ENCODE peak calls at places on chromosomes 16 and 17, in ten cellular contexts. One of them, this sample, is unnamed.

GRCh38 chr16:11256657-11257130 is 690 bp upstream of the SOCS1 start:
- DNase-seq in anterior cingulate cortex: no peak
- DNase-seq in A549: peak; percentile 38
- DNase-seq in T-helper 1 cell: peak; percentile 33
- DNase-seq in EL: peak; percentile 70
- DNase-seq in CD4-positive, CD25-positive, alpha-beta regulatory T cell: peak; percentile 45
- DNase-seq in transverse colon: peak; percentile 70
- DNase-seq in stromal cell of bone marrow: peak; percentile 38
- DNase-seq in gastrocnemius medialis: peak; percentile 35
- DNase-seq in M059J: peak; percentile 78
- DNase-seq in this sample: no peak

GRCh38 chr17:9170822-9171221 is 149.5 kb downstream of the NTN1 start:
- DNase-seq in anterior cingulate cortex: no peak
- DNase-seq in A549: no peak
- DNase-seq in T-helper 1 cell: no peak
- DNase-seq in EL: no peak
- DNase-seq in CD4-positive, CD25-positive, alpha-beta regulatory T cell: no peak
- DNase-seq in transverse colon: peak; percentile 28
- DNase-seq in stromal cell of bone marrow: no peak
- DNase-seq in gastrocnemius medialis: no peak
- DNase-seq in M059J: no peak
- DNase-seq in this sample: no peak

GRCh38 chr16:58266336-58266735 is 28.5 kb downstream of the PRSS54 start:
- DNase-seq in anterior cingulate cortex: peak; percentile 11
- DNase-seq in A549: no peak
- DNase-seq in T-helper 1 cell: no peak
- DNase-seq in EL: no peak
- DNase-seq in CD4-positive, CD25-positive, alpha-beta regulatory T cell: no peak
- DNase-seq in transverse colon: peak; percentile 64
- DNase-seq in stromal cell of bone marrow: no peak
- DNase-seq in gastrocnemius medialis: no peak
- DNase-seq in M059J: no peak
- DNase-seq in this sample: no peak

GRCh38 chr16:27743963-27744362 is 194.0 kb downstream of the KATNIP start:
- DNase-seq in anterior cingulate cortex: no peak
- DNase-seq in A549: no peak
- DNase-seq in T-helper 1 cell: no peak
- DNase-seq in EL: no peak
- DNase-seq in CD4-positive, CD25-positive, alpha-beta regulatory T cell: no peak
- DNase-seq in transverse colon: no peak
- DNase-seq in stromal cell of bone marrow: no peak
- DNase-seq in gastrocnemius medialis: no peak
- DNase-seq in M059J: no peak
- DNase-seq in this sample: no peak

GRCh38 chr16:48206594-48207242 is 37.4 kb upstream of the LONP2 start:
- DNase-seq in anterior cingulate cortex: no peak
- DNase-seq in A549: no peak
- DNase-seq in T-helper 1 cell: no peak
- DNase-seq in EL: no peak
- DNase-seq in CD4-positive, CD25-positive, alpha-beta regulatory T cell: no peak
- DNase-seq in transverse colon: no peak
- DNase-seq in stromal cell of bone marrow: peak; percentile 9
- DNase-seq in gastrocnemius medialis: no peak
- DNase-seq in M059J: peak; percentile 39
- DNase-seq in this sample: no peak

GRCh38 chr17:28760987-28761562 is 17.3 kb downstream of the TRAF4 start:
- DNase-seq in anterior cingulate cortex: peak; percentile 38
- DNase-seq in A549: no peak
- DNase-seq in T-helper 1 cell: no peak
- DNase-seq in EL: peak; percentile 48
- DNase-seq in CD4-positive, CD25-positive, alpha-beta regulatory T cell: no peak
- DNase-seq in transverse colon: peak; percentile 59
- DNase-seq in stromal cell of bone marrow: no peak
- DNase-seq in gastrocnemius medialis: peak; percentile 69
- DNase-seq in M059J: peak; percentile 64
- DNase-seq in this sample: peak; percentile 78

GRCh38 chr17:46764709-46765401 is 53.6 kb downstream of the WNT3 start:
- DNase-seq in anterior cingulate cortex: no peak
- DNase-seq in A549: no peak
- DNase-seq in T-helper 1 cell: no peak
- DNase-seq in EL: peak; percentile 99
- DNase-seq in CD4-positive, CD25-positive, alpha-beta regulatory T cell: no peak
- DNase-seq in transverse colon: no peak
- DNase-seq in stromal cell of bone marrow: no peak
- DNase-seq in gastrocnemius medialis: no peak
- DNase-seq in M059J: peak; percentile 99
- DNase-seq in this sample: no peak

GRCh38 chr16:69890114-69890890 is 60.8 kb upstream of the CLEC18A start:
- DNase-seq in anterior cingulate cortex: peak; percentile 86
- DNase-seq in A549: no peak
- DNase-seq in T-helper 1 cell: no peak
- DNase-seq in EL: peak; percentile 18
- DNase-seq in CD4-positive, CD25-positive, alpha-beta regulatory T cell: no peak
- DNase-seq in transverse colon: peak; percentile 68
- DNase-seq in stromal cell of bone marrow: peak; percentile 66
- DNase-seq in gastrocnemius medialis: peak; percentile 19
- DNase-seq in M059J: peak; percentile 7
- DNase-seq in this sample: no peak

GRCh38 chr16:79714440-79714839 is 113.9 kb upstream of the MAF start:
- DNase-seq in anterior cingulate cortex: no peak
- DNase-seq in A549: no peak
- DNase-seq in T-helper 1 cell: no peak
- DNase-seq in EL: no peak
- DNase-seq in CD4-positive, CD25-positive, alpha-beta regulatory T cell: no peak
- DNase-seq in transverse colon: no peak
- DNase-seq in stromal cell of bone marrow: no peak
- DNase-seq in gastrocnemius medialis: no peak
- DNase-seq in M059J: no peak
- DNase-seq in this sample: no peak

GRCh38 chr16:10942352-10943297 is at the start of gene DEXI:
- DNase-seq in anterior cingulate cortex: peak; percentile 97
- DNase-seq in A549: peak; percentile 98
- DNase-seq in T-helper 1 cell: peak; percentile 91
- DNase-seq in EL: peak; percentile 90
- DNase-seq in CD4-positive, CD25-positive, alpha-beta regulatory T cell: peak; percentile 93
- DNase-seq in transverse colon: peak; percentile 96
- DNase-seq in stromal cell of bone marrow: peak; percentile 76
- DNase-seq in gastrocnemius medialis: peak; percentile 91
- DNase-seq in M059J: peak; percentile 87
- DNase-seq in this sample: peak; percentile 76

GRCh38 chr16:81493755-81494433 is 49.3 kb downstream of the CMIP start:
- DNase-seq in anterior cingulate cortex: no peak
- DNase-seq in A549: peak; percentile 83
- DNase-seq in T-helper 1 cell: no peak
- DNase-seq in EL: peak; percentile 76
- DNase-seq in CD4-positive, CD25-positive, alpha-beta regulatory T cell: no peak
- DNase-seq in transverse colon: peak; percentile 71
- DNase-seq in stromal cell of bone marrow: no peak
- DNase-seq in gastrocnemius medialis: no peak
- DNase-seq in M059J: peak; percentile 93
- DNase-seq in this sample: peak; percentile 88

GRCh38 chr17:18961634-18962493 is 9.9 kb downstream of the SLC5A10 start:
- DNase-seq in anterior cingulate cortex: no peak
- DNase-seq in A549: peak; percentile 66
- DNase-seq in T-helper 1 cell: no peak
- DNase-seq in EL: peak; percentile 25
- DNase-seq in CD4-positive, CD25-positive, alpha-beta regulatory T cell: no peak
- DNase-seq in transverse colon: no peak
- DNase-seq in stromal cell of bone marrow: no peak
- DNase-seq in gastrocnemius medialis: no peak
- DNase-seq in M059J: peak; percentile 50
- DNase-seq in this sample: peak; percentile 29

GRCh38 chr17:9350083-9350482 is 225.5 kb downstream of the STX8 start:
- DNase-seq in anterior cingulate cortex: no peak
- DNase-seq in A549: no peak
- DNase-seq in T-helper 1 cell: no peak
- DNase-seq in EL: peak; percentile 96
- DNase-seq in CD4-positive, CD25-positive, alpha-beta regulatory T cell: no peak
- DNase-seq in transverse colon: no peak
- DNase-seq in stromal cell of bone marrow: peak; percentile 95
- DNase-seq in gastrocnemius medialis: no peak
- DNase-seq in M059J: peak; percentile 87
- DNase-seq in this sample: no peak

GRCh38 chr17:77706938-77707337 is 251.6 kb upstream of the TNRC6C start:
- DNase-seq in anterior cingulate cortex: no peak
- DNase-seq in A549: no peak
- DNase-seq in T-helper 1 cell: no peak
- DNase-seq in EL: no peak
- DNase-seq in CD4-positive, CD25-positive, alpha-beta regulatory T cell: no peak
- DNase-seq in transverse colon: no peak
- DNase-seq in stromal cell of bone marrow: no peak
- DNase-seq in gastrocnemius medialis: no peak
- DNase-seq in M059J: no peak
- DNase-seq in this sample: no peak

GRCh38 chr16:15798671-15799070 is 58.2 kb downstream of the MYH11 start:
- DNase-seq in anterior cingulate cortex: no peak
- DNase-seq in A549: no peak
- DNase-seq in T-helper 1 cell: no peak
- DNase-seq in EL: no peak
- DNase-seq in CD4-positive, CD25-positive, alpha-beta regulatory T cell: no peak
- DNase-seq in transverse colon: no peak
- DNase-seq in stromal cell of bone marrow: no peak
- DNase-seq in gastrocnemius medialis: no peak
- DNase-seq in M059J: no peak
- DNase-seq in this sample: no peak

GRCh38 chr17:68197091-68197996 is 50.5 kb upstream of the AMZ2 start:
- DNase-seq in anterior cingulate cortex: no peak
- DNase-seq in A549: peak; percentile 47
- DNase-seq in T-helper 1 cell: no peak
- DNase-seq in EL: no peak
- DNase-seq in CD4-positive, CD25-positive, alpha-beta regulatory T cell: peak; percentile 34
- DNase-seq in transverse colon: peak; percentile 36
- DNase-seq in stromal cell of bone marrow: no peak
- DNase-seq in gastrocnemius medialis: no peak
- DNase-seq in M059J: no peak
- DNase-seq in this sample: no peak

GRCh38 chr17:36931697-36932382 is 5.4 kb upstream of the LHX1 start:
- DNase-seq in anterior cingulate cortex: no peak
- DNase-seq in A549: no peak
- DNase-seq in T-helper 1 cell: no peak
- DNase-seq in EL: no peak
- DNase-seq in CD4-positive, CD25-positive, alpha-beta regulatory T cell: no peak
- DNase-seq in transverse colon: no peak
- DNase-seq in stromal cell of bone marrow: no peak
- DNase-seq in gastrocnemius medialis: no peak
- DNase-seq in M059J: no peak
- DNase-seq in this sample: no peak

GRCh38 chr17:35094902-35095301 is 24.8 kb downstream of the RAD51D start:
- DNase-seq in anterior cingulate cortex: no peak
- DNase-seq in A549: no peak
- DNase-seq in T-helper 1 cell: no peak
- DNase-seq in EL: peak; percentile 80
- DNase-seq in CD4-positive, CD25-positive, alpha-beta regulatory T cell: no peak
- DNase-seq in transverse colon: no peak
- DNase-seq in stromal cell of bone marrow: peak; percentile 87
- DNase-seq in gastrocnemius medialis: no peak
- DNase-seq in M059J: peak; percentile 85
- DNase-seq in this sample: no peak

GRCh38 chr17:823501-823902 is 41.3 kb downstream of the MRM3 start:
- DNase-seq in anterior cingulate cortex: no peak
- DNase-seq in A549: no peak
- DNase-seq in T-helper 1 cell: no peak
- DNase-seq in EL: no peak
- DNase-seq in CD4-positive, CD25-positive, alpha-beta regulatory T cell: no peak
- DNase-seq in transverse colon: no peak
- DNase-seq in stromal cell of bone marrow: no peak
- DNase-seq in gastrocnemius medialis: no peak
- DNase-seq in M059J: no peak
- DNase-seq in this sample: no peak

GRCh38 chr17:78434455-78435329 is 56.2 kb downstream of the PGS1 start:
- DNase-seq in anterior cingulate cortex: no peak
- DNase-seq in A549: no peak
- DNase-seq in T-helper 1 cell: no peak
- DNase-seq in EL: no peak
- DNase-seq in CD4-positive, CD25-positive, alpha-beta regulatory T cell: no peak
- DNase-seq in transverse colon: no peak
- DNase-seq in stromal cell of bone marrow: no peak
- DNase-seq in gastrocnemius medialis: no peak
- DNase-seq in M059J: no peak
- DNase-seq in this sample: no peak

GRCh38 chr16:68417711-68418301 is 30.5 kb downstream of the SMPD3 start:
- DNase-seq in anterior cingulate cortex: no peak
- DNase-seq in A549: no peak
- DNase-seq in T-helper 1 cell: peak; percentile 90
- DNase-seq in EL: no peak
- DNase-seq in CD4-positive, CD25-positive, alpha-beta regulatory T cell: peak; percentile 96
- DNase-seq in transverse colon: peak; percentile 85
- DNase-seq in stromal cell of bone marrow: no peak
- DNase-seq in gastrocnemius medialis: no peak
- DNase-seq in M059J: peak; percentile 45
- DNase-seq in this sample: no peak

GRCh38 chr16:30163538-30163937 is 19.9 kb upstream of the CORO1A start:
- DNase-seq in anterior cingulate cortex: no peak
- DNase-seq in A549: no peak
- DNase-seq in T-helper 1 cell: no peak
- DNase-seq in EL: no peak
- DNase-seq in CD4-positive, CD25-positive, alpha-beta regulatory T cell: no peak
- DNase-seq in transverse colon: no peak
- DNase-seq in stromal cell of bone marrow: no peak
- DNase-seq in gastrocnemius medialis: no peak
- DNase-seq in M059J: no peak
- DNase-seq in this sample: no peak

GRCh38 chr16:17070882-17071592 is 399.7 kb downstream of the XYLT1 start:
- DNase-seq in anterior cingulate cortex: peak; percentile 62
- DNase-seq in A549: no peak
- DNase-seq in T-helper 1 cell: peak; percentile 40
- DNase-seq in EL: no peak
- DNase-seq in CD4-positive, CD25-positive, alpha-beta regulatory T cell: peak; percentile 82
- DNase-seq in transverse colon: peak; percentile 76
- DNase-seq in stromal cell of bone marrow: no peak
- DNase-seq in gastrocnemius medialis: no peak
- DNase-seq in M059J: peak; percentile 13
- DNase-seq in this sample: peak; percentile 61

GRCh38 chr17:60231691-60232090 is 81.9 kb downstream of the CA4 start:
- DNase-seq in anterior cingulate cortex: no peak
- DNase-seq in A549: no peak
- DNase-seq in T-helper 1 cell: no peak
- DNase-seq in EL: peak; percentile 28
- DNase-seq in CD4-positive, CD25-positive, alpha-beta regulatory T cell: no peak
- DNase-seq in transverse colon: no peak
- DNase-seq in stromal cell of bone marrow: peak; percentile 74
- DNase-seq in gastrocnemius medialis: no peak
- DNase-seq in M059J: peak; percentile 28
- DNase-seq in this sample: no peak

GRCh38 chr17:8746501-8747236 is 2.0 kb upstream of the CCDC42 start:
- DNase-seq in anterior cingulate cortex: no peak
- DNase-seq in A549: peak; percentile 39
- DNase-seq in T-helper 1 cell: no peak
- DNase-seq in EL: peak; percentile 37
- DNase-seq in CD4-positive, CD25-positive, alpha-beta regulatory T cell: no peak
- DNase-seq in transverse colon: no peak
- DNase-seq in stromal cell of bone marrow: no peak
- DNase-seq in gastrocnemius medialis: no peak
- DNase-seq in M059J: peak; percentile 13
- DNase-seq in this sample: no peak

GRCh38 chr17:19660219-19660870 is 11.8 kb downstream of the ALDH3A2 start:
- DNase-seq in anterior cingulate cortex: no peak
- DNase-seq in A549: no peak
- DNase-seq in T-helper 1 cell: no peak
- DNase-seq in EL: no peak
- DNase-seq in CD4-positive, CD25-positive, alpha-beta regulatory T cell: no peak
- DNase-seq in transverse colon: no peak
- DNase-seq in stromal cell of bone marrow: no peak
- DNase-seq in gastrocnemius medialis: no peak
- DNase-seq in M059J: no peak
- DNase-seq in this sample: no peak

GRCh38 chr17:75065562-75066151 is 18.6 kb downstream of the KCTD2 start:
- DNase-seq in anterior cingulate cortex: no peak
- DNase-seq in A549: no peak
- DNase-seq in T-helper 1 cell: peak; percentile 39
- DNase-seq in EL: no peak
- DNase-seq in CD4-positive, CD25-positive, alpha-beta regulatory T cell: no peak
- DNase-seq in transverse colon: no peak
- DNase-seq in stromal cell of bone marrow: no peak
- DNase-seq in gastrocnemius medialis: no peak
- DNase-seq in M059J: peak; percentile 40
- DNase-seq in this sample: no peak

This sample was measured in CD14-positive monocyte.